ENCODE peak calls at places on chromosomes 6 and 20, in four cellular contexts. One of them, this sample, is unnamed.

GRCh38 chr20:12404941-12405340 is 487.2 kb downstream of the BTBD3 start:
- DNase-seq in MM.1S: no peak
- DNase-seq in PC-9: peak
- DNase-seq in HT-29: no peak
- DNase-seq in this sample: no peak

GRCh38 chr6:54846243-54846856 is at the start of gene FAM83B:
- DNase-seq in MM.1S: no peak
- DNase-seq in PC-9: peak
- DNase-seq in HT-29: peak
- DNase-seq in this sample: no peak

GRCh38 chr6:132693478-132693877 is 20.4 kb downstream of the VNN1 start:
- DNase-seq in MM.1S: no peak
- DNase-seq in PC-9: no peak
- DNase-seq in HT-29: no peak
- DNase-seq in this sample: no peak

GRCh38 chr20:46122071-46122470 is 4.0 kb downstream of the CD40 start:
- DNase-seq in MM.1S: no peak
- DNase-seq in PC-9: peak
- DNase-seq in HT-29: no peak
- DNase-seq in this sample: no peak

GRCh38 chr6:104324305-104324704 is 535.4 kb downstream of the HACE1 start:
- DNase-seq in MM.1S: no peak
- DNase-seq in PC-9: no peak
- DNase-seq in HT-29: no peak
- DNase-seq in this sample: no peak

GRCh38 chr20:57695012-57695411 is 14.8 kb downstream of the PMEPA1 start:
- DNase-seq in MM.1S: no peak
- DNase-seq in PC-9: peak
- DNase-seq in HT-29: peak
- DNase-seq in this sample: no peak

GRCh38 chr6:127484207-127484858 is 25.1 kb upstream of the KIAA0408 start:
- DNase-seq in MM.1S: peak
- DNase-seq in PC-9: peak
- DNase-seq in HT-29: peak
- DNase-seq in this sample: peak

GRCh38 chr6:321158-321438 is 28.8 kb downstream of the DUSP22 start:
- DNase-seq in MM.1S: no peak
- DNase-seq in PC-9: peak
- DNase-seq in HT-29: no peak
- DNase-seq in this sample: no peak

GRCh38 chr20:44039741-44040140 is 125.1 kb downstream of the TOX2 start:
- DNase-seq in MM.1S: no peak
- DNase-seq in PC-9: no peak
- DNase-seq in HT-29: no peak
- DNase-seq in this sample: no peak